ENCODE peak calls at places on chromosomes 3 and 15, in six cellular contexts. G is astrocyte; J is lower lobe of right lung; A is CD4-positive, alpha-beta T cell; Q is HFFc6; S is right lobe of liver. R is an unnamed sample.
A peak's percentile ranks its signal among the peaks of the same experiment; 100 is the strongest.

GRCh38 chr15:88655780-88656488 is 17.1 kb downstream of the ISG20 start:
- DNase-seq in G (no peak), J (no peak), A (no peak), Q (no peak), S (no peak), R (no peak)

GRCh38 chr3:141544697-141545096 is 57.9 kb downstream of the RASA2 start:
- DNase-seq in G (no peak), J (no peak), A (no peak), Q (no peak), S (no peak), R (no peak)

GRCh38 chr3:166510382-166510781 is 673.2 kb upstream of the BCHE start:
- DNase-seq in G (no peak), J (no peak), A (no peak), Q (no peak), S (no peak), R (no peak)

GRCh38 chr3:32733631-32734229 is 48.7 kb downstream of the CNOT10 start:
- DNase-seq in G (peak; percentile 19), J (no peak), A (no peak), Q (peak; percentile 43), S (no peak), R (no peak)

GRCh38 chr3:13770390-13771169 is 109.3 kb downstream of the WNT7A start:
- DNase-seq in G (no peak), J (no peak), A (no peak), Q (no peak), S (no peak), R (no peak)

GRCh38 chr3:195809291-195809785 is 2.4 kb downstream of the MUC4 start:
- DNase-seq in G (no peak), J (no peak), A (no peak), Q (no peak), S (no peak), R (no peak)

GRCh38 chr3:156378871-156379270 is 176.0 kb downstream of the SSR3 start:
- DNase-seq in G (no peak), J (no peak), A (no peak), Q (no peak), S (no peak), R (no peak)

GRCh38 chr3:80357761-80358160 is 590.0 kb upstream of the ROBO1 start:
- DNase-seq in G (no peak), J (no peak), A (no peak), Q (no peak), S (no peak), R (no peak)

GRCh38 chr3:150114873-150115570 is 144.3 kb upstream of the PFN2 start:
- DNase-seq in G (peak; percentile 66), J (no peak), A (no peak), Q (peak; percentile 25), S (no peak), R (no peak)

GRCh38 chr15:31503758-31504461 is 177.3 kb downstream of the KLF13 start:
- DNase-seq in G (no peak), J (no peak), A (no peak), Q (no peak), S (no peak), R (no peak)

GRCh38 chr15:39400821-39401550 is 179.9 kb upstream of the THBS1 start:
- DNase-seq in G (peak; percentile 95), J (no peak), A (no peak), Q (peak; percentile 45), S (no peak), R (no peak)

GRCh38 chr3:28595364-28595763 is 246.7 kb upstream of the AZI2 start:
- DNase-seq in G (no peak), J (no peak), A (no peak), Q (no peak), S (no peak), R (no peak)

GRCh38 chr3:132344666-132345280 is 27.6 kb downstream of the ACP3 start:
- DNase-seq in G (peak; percentile 75), J (no peak), A (no peak), Q (no peak), S (no peak), R (peak; percentile 42)

GRCh38 chr15:48720646-48721045 is 75.1 kb upstream of the FBN1 start:
- DNase-seq in G (no peak), J (no peak), A (no peak), Q (no peak), S (no peak), R (no peak)

GRCh38 chr3:191356586-191357439 is 26.5 kb upstream of the UTS2B start:
- DNase-seq in G (peak; percentile 87), J (no peak), A (no peak), Q (peak; percentile 73), S (no peak), R (peak; percentile 68)

GRCh38 chr15:66798426-66799061 is 96.5 kb downstream of the SMAD6 start:
- DNase-seq in G (peak; percentile 65), J (no peak), A (no peak), Q (peak; percentile 53), S (no peak), R (no peak)

GRCh38 chr3:160685144-160685766 is 8.3 kb downstream of the ARL14 start:
- DNase-seq in G (no peak), J (no peak), A (no peak), Q (peak; percentile 21), S (no peak), R (no peak)

GRCh38 chr3:53346922-53347260 is 452 bp downstream of the DCP1A start:
- DNase-seq in G (no peak), J (no peak), A (no peak), Q (no peak), S (no peak), R (no peak)

GRCh38 chr3:44557074-44557473 is 2.1 kb downstream of the ZKSCAN7 start:
- DNase-seq in G (no peak), J (no peak), A (no peak), Q (no peak), S (no peak), R (no peak)

GRCh38 chr3:71649757-71650156 is 66.2 kb upstream of the FOXP1 start:
- DNase-seq in G (no peak), J (no peak), A (no peak), Q (no peak), S (no peak), R (no peak)

GRCh38 chr15:47741082-47741481 is 23.8 kb downstream of the SEMA6D start:
- DNase-seq in G (no peak), J (no peak), A (no peak), Q (no peak), S (no peak), R (no peak)

GRCh38 chr3:189490749-189491148 is 140.4 kb upstream of the TP63 start:
- DNase-seq in G (no peak), J (no peak), A (no peak), Q (no peak), S (no peak), R (peak; percentile 16)

GRCh38 chr3:115428825-115429224 is 194.5 kb upstream of the GAP43 start:
- DNase-seq in G (peak; percentile 32), J (no peak), A (no peak), Q (no peak), S (no peak), R (no peak)

GRCh38 chr3:189049458-189050231 is 122.1 kb upstream of the TPRG1 start:
- DNase-seq in G (no peak), J (no peak), A (no peak), Q (no peak), S (no peak), R (no peak)

GRCh38 chr3:61559108-61559731 is 2.2 kb upstream of the PTPRG start:
- DNase-seq in G (no peak), J (no peak), A (no peak), Q (peak; percentile 47), S (no peak), R (no peak)
- TF ChIP-seq CTCF in G (peak; percentile 14), J (no peak), A (no peak), Q (peak; percentile 52), S (no peak), R (no peak)

DNA sequence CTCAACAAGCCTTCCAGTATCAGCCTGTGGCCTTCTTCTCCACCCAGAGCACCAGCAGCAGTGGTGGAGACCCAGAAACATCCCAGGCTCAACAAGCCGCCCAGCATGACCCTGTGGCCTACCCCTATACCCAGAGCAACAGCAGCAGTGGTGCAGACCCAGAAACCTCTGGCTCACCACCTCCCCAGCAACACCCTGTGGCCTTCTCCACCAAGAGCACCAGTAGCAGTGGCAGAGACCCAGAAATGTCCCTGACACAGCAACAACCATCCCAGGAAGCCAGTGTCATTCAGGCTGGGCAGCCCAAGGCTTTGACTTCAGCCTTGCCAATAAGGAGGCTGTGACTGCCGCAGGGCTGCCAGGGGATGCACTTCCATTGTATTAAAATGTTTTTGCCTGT is 16.3 kb upstream of the EMC3 start:
- DNase-seq in G (no peak), J (no peak), A (no peak), Q (no peak), S (no peak), R (no peak)
- TF ChIP-seq CTCF in G (no peak), J (no peak), A (no peak), Q (no peak), S (no peak), R (no peak)

DNA sequence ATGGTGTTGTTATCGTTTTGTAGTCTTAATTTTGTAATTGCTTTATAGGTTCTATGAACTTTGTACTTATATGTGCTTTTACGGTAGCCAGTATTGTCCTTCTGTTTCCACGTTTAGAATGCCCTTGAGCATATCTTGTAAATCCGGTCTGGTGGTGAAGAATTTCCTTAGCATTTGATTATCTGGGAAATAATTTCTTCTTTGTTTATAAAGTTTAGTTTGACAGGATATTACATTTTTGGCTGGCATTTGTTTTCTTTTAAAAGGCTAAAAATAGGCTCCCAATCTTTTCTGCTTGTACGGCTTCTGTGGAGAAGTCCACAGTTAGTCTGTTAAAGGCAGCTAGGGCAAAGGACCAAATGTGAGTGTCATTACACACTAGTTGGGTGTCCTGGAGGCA is 36.7 kb downstream of the SPESP1 start:
- DNase-seq in G (no peak), J (no peak), A (no peak), Q (no peak), S (no peak), R (no peak)
- TF ChIP-seq CTCF in G (no peak), J (no peak), A (no peak), Q (no peak), S (no peak), R (no peak)

DNA sequence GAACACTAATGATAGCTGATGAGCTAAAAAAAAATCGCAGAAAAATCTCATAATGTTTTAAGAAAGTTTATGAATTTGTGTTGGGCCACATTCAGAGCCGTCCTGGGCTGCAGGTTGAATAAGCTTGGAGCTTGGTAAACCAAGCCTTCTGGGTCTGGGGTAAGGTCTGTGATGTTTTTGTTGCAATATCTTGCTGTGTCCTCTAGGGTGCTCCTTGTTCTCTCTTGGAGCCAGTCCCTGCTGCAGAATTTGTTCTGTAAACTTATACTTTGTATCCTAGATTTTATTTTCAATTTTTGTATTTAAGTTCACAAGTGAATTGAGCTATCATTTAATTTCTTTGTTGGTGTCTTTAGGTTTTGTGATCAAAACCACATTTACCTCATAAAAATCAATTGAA is 143.7 kb downstream of the NR1D2 start:
- DNase-seq in G (no peak), J (no peak), A (no peak), Q (peak; percentile 48), S (no peak), R (no peak)
- TF ChIP-seq CTCF in G (peak; percentile 36), J (peak; percentile 31), A (no peak), Q (peak; percentile 81), S (peak; percentile 46), R (no peak)

R was measured in Calu3.